ENCODE peak calls at places on chromosomes 5 and 9, in seven cellular contexts. X is transverse colon, M is HepG2, T is GM23338, D is stomach, W is SK-N-SH, S is breast epithelium. G is an unnamed sample.

GRCh38 chr5:129379406-129379805 is 80.7 kb upstream of the ADAMTS19 start:
- DNase-seq in X (no peak), M (no peak), T (no peak), D (no peak), W (no peak), S (no peak), G (no peak)

GRCh38 chr5:449151-449550 is 6.2 kb downstream of the EXOC3 start:
- DNase-seq in X (no peak), M (no peak), T (no peak), D (no peak), W (no peak), S (no peak), G (no peak)

GRCh38 chr5:74107899-74108298 is 481.9 kb downstream of the ARHGEF28 start:
- DNase-seq in X (no peak), M (no peak), T (no peak), D (no peak), W (no peak), S (no peak), G (no peak)

GRCh38 chr5:6087576-6087975 is 290.8 kb downstream of the MED10 start:
- DNase-seq in X (no peak), M (no peak), T (no peak), D (no peak), W (no peak), S (no peak), G (no peak)

GRCh38 chr5:90967851-90968250 is 409.3 kb downstream of the ADGRV1 start:
- DNase-seq in X (no peak), M (no peak), T (no peak), D (no peak), W (no peak), S (no peak), G (no peak)

GRCh38 chr5:171750316-171750788 is 35.3 kb upstream of the SMIM23 start:
- DNase-seq in X (peak; percentile 12), M (peak; percentile 4), T (peak; percentile 65), D (no peak), W (peak; percentile 26), S (no peak), G (no peak)

GRCh38 chr5:10524376-10525123 is 39.3 kb upstream of the ANKRD33B start:
- DNase-seq in X (no peak), M (no peak), T (no peak), D (no peak), W (peak; percentile 67), S (no peak), G (no peak)

GRCh38 chr5:100900142-100900795 is 2.8 kb downstream of the ST8SIA4 start:
- DNase-seq in X (peak; percentile 46), M (no peak), T (peak; percentile 57), D (peak; percentile 26), W (no peak), S (no peak), G (no peak)

GRCh38 chr5:115584501-115584900 is 17.8 kb downstream of the TICAM2 start:
- DNase-seq in X (no peak), M (no peak), T (no peak), D (no peak), W (no peak), S (no peak), G (no peak)

GRCh38 chr5:141199359-141200235 is at the start of gene PCDHB11:
- DNase-seq in X (no peak), M (peak; percentile 6), T (peak; percentile 72), D (no peak), W (peak; percentile 41), S (no peak), G (no peak)

GRCh38 chr5:10537614-10538013 is 26.3 kb upstream of the ANKRD33B start:
- DNase-seq in X (no peak), M (no peak), T (no peak), D (no peak), W (no peak), S (no peak), G (no peak)

GRCh38 chr5:136014049-136014516 is 14.7 kb upstream of the TGFBI start:
- DNase-seq in X (no peak), M (no peak), T (no peak), D (no peak), W (no peak), S (no peak), G (no peak)

GRCh38 chr5:89187883-89188465 is 305.0 kb upstream of the MEF2C start:
- DNase-seq in X (no peak), M (no peak), T (no peak), D (no peak), W (no peak), S (no peak), G (no peak)

GRCh38 chr5:124193371-124193789 is 553.1 kb downstream of the ZNF608 start:
- DNase-seq in X (no peak), M (no peak), T (no peak), D (no peak), W (peak; percentile 56), S (no peak), G (no peak)

GRCh38 chr5:156367602-156368001 is 40.6 kb downstream of the SGCD start:
- DNase-seq in X (no peak), M (peak; percentile 2), T (peak; percentile 17), D (no peak), W (no peak), S (no peak), G (no peak)

GRCh38 chr9:69317894-69318293 is 7.1 kb upstream of the ENTREP1 start:
- DNase-seq in X (no peak), M (no peak), T (no peak), D (no peak), W (no peak), S (no peak), G (no peak)

GRCh38 chr9:75121914-75122558 is 33.7 kb downstream of the OSTF1 start:
- DNase-seq in X (no peak), M (no peak), T (peak; percentile 49), D (no peak), W (no peak), S (no peak), G (no peak)

GRCh38 chr9:111740739-111741138 is 54.0 kb downstream of the SHOC1 start:
- DNase-seq in X (no peak), M (no peak), T (peak; percentile 70), D (no peak), W (no peak), S (no peak), G (no peak)

GRCh38 chr5:38681966-38682365 is 125.5 kb upstream of the LIFR start:
- DNase-seq in X (no peak), M (no peak), T (no peak), D (no peak), W (no peak), S (no peak), G (no peak)

GRCh38 chr9:114484215-114484853 is 20.9 kb downstream of the WHRN start:
- DNase-seq in X (no peak), M (no peak), T (no peak), D (no peak), W (no peak), S (no peak), G (no peak)

GRCh38 chr9:112380771-112381181 is 868 bp downstream of the HSDL2 start:
- DNase-seq in X (no peak), M (peak; percentile 42), T (no peak), D (no peak), W (peak; percentile 12), S (no peak), G (no peak)

GRCh38 chr5:116305899-116306298 is 221.1 kb downstream of the COMMD10 start:
- DNase-seq in X (no peak), M (no peak), T (no peak), D (no peak), W (no peak), S (no peak), G (no peak)

GRCh38 chr9:92313624-92314012 is 11.5 kb downstream of the NOL8 start:
- DNase-seq in X (no peak), M (no peak), T (no peak), D (no peak), W (no peak), S (no peak), G (no peak)

GRCh38 chr9:92312887-92313623 is 12.1 kb downstream of the NOL8 start:
- DNase-seq in X (no peak), M (no peak), T (no peak), D (no peak), W (no peak), S (no peak), G (no peak)

GRCh38 chr9:92310562-92310961 is 14.6 kb downstream of the NOL8 start:
- DNase-seq in X (no peak), M (no peak), T (no peak), D (no peak), W (no peak), S (no peak), G (no peak)

GRCh38 chr9:92308893-92309292 is 15.4 kb upstream of the IARS1 start:
- DNase-seq in X (no peak), M (no peak), T (no peak), D (no peak), W (no peak), S (no peak), G (peak; percentile 31)
- H3K36me3 ChIP-seq in X (peaks cover 3% of the 10 kb centered on the region), M (peaks cover 20% of the 10 kb centered on the region), T (peaks cover 68% of the 10 kb centered on the region), D (peaks cover 88% of the 10 kb centered on the region), W (peaks cover 75% of the 10 kb centered on the region), S (peaks cover 4% of the 10 kb centered on the region), G (peaks cover 9% of the 10 kb centered on the region)

GRCh38 chr5:97135868-97136267 is 6.5 kb downstream of the LIX1 start:
- DNase-seq in X (no peak), M (no peak), T (no peak), D (no peak), W (no peak), S (no peak), G (no peak)
- H3K4me1 ChIP-seq in X (no peaks in the 10 kb centered on the region), M (no peaks in the 10 kb centered on the region), T (peaks cover 12% of the 10 kb centered on the region), D (no peaks in the 10 kb centered on the region), W (no peaks in the 10 kb centered on the region), S (no peaks in the 10 kb centered on the region), G (no peaks in the 10 kb centered on the region)

DNA sequence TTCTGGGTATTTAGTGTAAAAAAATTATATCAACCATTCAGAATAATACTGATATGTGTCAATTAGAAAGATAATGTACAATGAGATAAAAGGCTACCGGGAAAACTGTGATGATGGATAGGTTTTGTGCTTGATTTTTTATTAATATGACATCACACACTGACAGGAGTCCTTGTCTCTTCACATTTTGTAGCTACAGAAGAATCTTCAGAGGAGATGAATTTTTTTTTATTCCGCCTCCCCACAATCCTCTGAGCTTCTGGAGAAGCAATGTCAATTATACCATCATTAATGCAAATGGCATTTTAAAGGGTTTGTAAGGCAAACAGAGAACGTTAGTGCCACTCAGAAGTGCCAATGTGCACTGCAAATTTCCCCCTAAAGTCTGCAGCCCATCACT is 131.7 kb upstream of the CCNG1 start:
- DNase-seq in X (no peak), M (no peak), T (no peak), D (no peak), W (no peak), S (no peak), G (no peak)
- TF ChIP-seq POLR2AphosphoS5 in X (no peak), M (no peak), T (no peak), D (no peak), W (no peak), S (no peak), G (no peak)

GRCh38 chr5:97165726-97166125 is 17.3 kb downstream of the RIOK2 start:
- DNase-seq in X (peak; percentile 63), M (peak; percentile 34), T (no peak), D (no peak), W (no peak), S (no peak), G (no peak)

GRCh38 chr5:97162045-97162444 is 19.6 kb upstream of the LIX1 start:
- DNase-seq in X (peak; percentile 77), M (peak; percentile 65), T (peak; percentile 84), D (peak; percentile 60), W (peak; percentile 45), S (peak; percentile 59), G (peak; percentile 76)

GRCh38 chr5:97163790-97164285 is 19.2 kb downstream of the RIOK2 start:
- DNase-seq in X (no peak), M (no peak), T (no peak), D (no peak), W (no peak), S (no peak), G (no peak)

GRCh38 chr5:97164846-97165245 is 18.2 kb downstream of the RIOK2 start:
- DNase-seq in X (no peak), M (no peak), T (no peak), D (no peak), W (no peak), S (no peak), G (no peak)

GRCh38 chr5:97163360-97163764 is 19.7 kb downstream of the RIOK2 start:
- DNase-seq in X (no peak), M (no peak), T (no peak), D (no peak), W (peak; percentile 2), S (no peak), G (no peak)
- H3K36me3 ChIP-seq in X (no peaks in the 10 kb centered on the region), M (peaks cover 4% of the 10 kb centered on the region), T (peaks cover 26% of the 10 kb centered on the region), D (peaks cover 72% of the 10 kb centered on the region), W (peaks cover 43% of the 10 kb centered on the region), S (peaks cover 7% of the 10 kb centered on the region), G (no peaks in the 10 kb centered on the region)